ENCODE peak calls at places on chromosome 1, in eight cellular contexts. S is activated T-helper 9 cell treated with anti-CD3 and anti-CD28 coated beads, Interleukin-2, amount 50 U/mL, for 16 hours; W is Right ventricle myocardium superior; D is M059J; F is GM20000; K is tibial artery; C is testis; I is effector memory CD8-positive, alpha-beta T cell. B is an unnamed sample.

GRCh38 chr1:154454391-154455120 is 47.5 kb upstream of the TDRD10 start:
- DNase-seq in K (no peak), D (no peak), C (no peak), F (no peak), W (no peak), I (no peak), S (no peak), B (no peak)

GRCh38 chr1:230113605-230114241 is 46.7 kb downstream of the GALNT2 start:
- DNase-seq in W (no peak), D (peak; percentile 93), C (no peak), I (no peak), F (no peak), S (no peak), K (peak; percentile 77), B (no peak)

GRCh38 chr1:119874186-119874585 is 22.1 kb downstream of the ADAM30 start:
- DNase-seq in S (no peak), W (no peak), I (no peak), K (no peak), F (no peak), D (peak; percentile 15), C (no peak), B (no peak)

GRCh38 chr1:116765962-116766361 is 11.7 kb downstream of the CD2 start:
- DNase-seq in I (no peak), K (no peak), S (no peak), C (no peak), F (no peak), D (no peak), W (no peak), B (no peak)

GRCh38 chr1:27593341-27594326 is 10.3 kb downstream of the AHDC1 start:
- DNase-seq in I (no peak), F (no peak), K (no peak), S (no peak), D (no peak), C (no peak), W (peak; percentile 42), B (no peak)

GRCh38 chr1:115456441-115456961 is 118.5 kb upstream of the NGF start:
- DNase-seq in K (no peak), S (no peak), W (no peak), F (no peak), I (no peak), D (peak; percentile 75), C (no peak), B (no peak)

GRCh38 chr1:86441581-86441980 is 17.6 kb downstream of the CLCA2 start:
- DNase-seq in F (no peak), I (no peak), D (no peak), C (no peak), S (no peak), W (no peak), K (no peak), B (no peak)

GRCh38 chr1:231138221-231138620 is 23.6 kb upstream of the TRIM67 start:
- DNase-seq in S (no peak), K (no peak), D (no peak), C (no peak), F (no peak), W (no peak), I (no peak), B (no peak)

GRCh38 chr1:110634455-110635281 is 28.5 kb upstream of the KCNA2 start:
- DNase-seq in S (peak; percentile 64), W (peak; percentile 94), F (peak; percentile 76), I (peak; percentile 43), C (peak; percentile 51), K (peak; percentile 80), D (peak; percentile 82), B (peak; percentile 49)

GRCh38 chr1:40023379-40023944 is 17.1 kb upstream of the CAP1 start:
- DNase-seq in C (no peak), I (no peak), S (no peak), D (no peak), F (no peak), K (no peak), W (no peak), B (no peak)

GRCh38 chr1:2791027-2791760 is 10.3 kb downstream of the TTC34 start:
- DNase-seq in I (no peak), W (peak; percentile 20), D (no peak), S (no peak), K (peak; percentile 34), C (no peak), F (no peak), B (no peak)

GRCh38 chr1:96313216-96313615 is 408.4 kb upstream of the PTBP2 start:
- DNase-seq in C (no peak), K (no peak), F (no peak), S (no peak), W (no peak), I (no peak), D (peak; percentile 80), B (no peak)

GRCh38 chr1:237211540-237211939 is 169.6 kb downstream of the RYR2 start:
- DNase-seq in C (no peak), K (no peak), I (no peak), S (no peak), F (no peak), W (no peak), D (no peak), B (no peak)

GRCh38 chr1:53123462-53124129 is 18.8 kb downstream of the SLC1A7 start:
- DNase-seq in C (peak; percentile 77), S (no peak), D (no peak), F (no peak), W (peak; percentile 80), K (peak; percentile 91), I (no peak), B (no peak)

GRCh38 chr1:113981962-113982931 is 3.0 kb downstream of the OLFML3 start:
- DNase-seq in D (peak; percentile 72), W (peak; percentile 81), C (peak; percentile 62), S (no peak), I (no peak), K (peak; percentile 88), F (no peak), B (no peak)

GRCh38 chr1:247079141-247079874 is 697 bp upstream of the ZNF670 start:
- DNase-seq in D (no peak), W (no peak), C (peak; percentile 20), F (peak; percentile 25), K (no peak), I (no peak), S (no peak), B (no peak)

GRCh38 chr1:211305044-211305443 is 21.6 kb upstream of the TRAF5 start:
- DNase-seq in S (no peak), W (no peak), C (no peak), D (no peak), I (no peak), K (no peak), F (peak; percentile 38), B (no peak)

GRCh38 chr1:12173631-12174121 is 6.9 kb downstream of the TNFRSF1B start:
- DNase-seq in I (peak; percentile 97), K (peak; percentile 80), S (peak; percentile 74), W (peak; percentile 71), D (no peak), C (peak; percentile 66), F (peak; percentile 59), B (peak; percentile 84)

GRCh38 chr1:84181350-84182005 is 37.4 kb downstream of the PRKACB start:
- DNase-seq in I (no peak), C (no peak), D (no peak), S (no peak), K (no peak), F (no peak), W (no peak), B (no peak)

GRCh38 chr1:180228648-180229482 is 1.2 kb upstream of the LHX4 start:
- DNase-seq in K (peak; percentile 53), I (no peak), D (peak; percentile 28), S (no peak), C (peak; percentile 32), F (peak; percentile 65), W (no peak), B (no peak)

GRCh38 chr1:61140778-61141177 is 58.4 kb downstream of the NFIA start:
- DNase-seq in K (no peak), I (no peak), S (no peak), C (no peak), D (no peak), W (no peak), F (no peak), B (no peak)

GRCh38 chr1:110633646-110634030 is 27.5 kb upstream of the KCNA2 start:
- DNase-seq in F (no peak), C (no peak), W (no peak), S (no peak), K (no peak), I (no peak), D (no peak), B (no peak)

GRCh38 chr1:161905269-161905884 is 118.3 kb downstream of the OLFML2B start:
- DNase-seq in S (no peak), F (peak; percentile 23), I (no peak), K (no peak), D (no peak), W (no peak), C (peak; percentile 30), B (no peak)

GRCh38 chr1:26530540-26530897 is 958 bp downstream of the RPS6KA1 start:
- DNase-seq in W (no peak), I (no peak), S (no peak), C (no peak), D (peak; percentile 13), K (no peak), F (no peak), B (no peak)

GRCh38 chr1:154325583-154326545 is 539 bp downstream of the ATP8B2 start:
- DNase-seq in F (peak; percentile 70), I (no peak), W (peak; percentile 71), S (peak; percentile 37), K (peak; percentile 93), C (peak; percentile 83), D (peak; percentile 88), B (no peak)

GRCh38 chr1:44733784-44734183 is 2.8 kb upstream of the RNU5D-1 start:
- DNase-seq in S (no peak), C (no peak), F (no peak), K (no peak), I (no peak), D (no peak), W (no peak), B (no peak)

GRCh38 chr1:83928396-83928795 is 70.5 kb downstream of the TTLL7 start:
- DNase-seq in W (no peak), K (no peak), S (no peak), D (no peak), C (no peak), I (no peak), F (no peak), B (no peak)

GRCh38 chr1:27634166-27634981 is 611 bp downstream of the FGR start:
- DNase-seq in K (no peak), W (peak; percentile 77), I (peak; percentile 48), F (peak; percentile 63), S (peak; percentile 43), C (no peak), D (peak; percentile 38), B (peak; percentile 26)

GRCh38 chr1:198986041-198986440 is 347.2 kb downstream of the PTPRC start:
- DNase-seq in I (no peak), S (no peak), W (no peak), F (no peak), K (no peak), D (peak; percentile 11), C (no peak), B (no peak)

GRCh38 chr1:116232989-116233514 is 121.9 kb downstream of the MAB21L3 start:
- DNase-seq in S (no peak), K (no peak), F (peak; percentile 19), C (peak; percentile 37), W (no peak), D (peak; percentile 20), I (no peak), B (no peak)